ENCODE peak calls at places on chromosomes 4 and X, in ten cellular contexts. X is Caco-2; U is transverse colon; Z is hepatocyte; J is psoas muscle; G is effector memory CD4-positive, alpha-beta T cell; P is SK-N-SH; I is neural progenitor cell; O is body of pancreas; B is heart left ventricle. V is an unnamed sample. For H3K4me1 and H3K9me3, the result is how much of the 10 kb centered on the place peaks cover.

GRCh38 chr4:57071340-57071739 is 38.8 kb downstream of the IGFBP7 start:
- DNase-seq in J (peak), O (peak), Z (no peak), U (no peak), I (no peak), G (no peak), B (no peak), P (no peak), X (no peak), V (no peak)

GRCh38 chr4:119314356-119314755 is 7.6 kb downstream of the FABP2 start:
- DNase-seq in G (no peak), B (no peak), Z (peak), I (peak), P (no peak), O (no peak), U (peak), J (no peak), X (peak), V (peak)

GRCh38 chr4:744212-744841 is 38.7 kb downstream of the PCGF3 start:
- DNase-seq in B (no peak), Z (no peak), U (no peak), O (no peak), I (no peak), J (peak), G (no peak), X (no peak), P (no peak), V (no peak)

GRCh38 chr4:113452868-113453620 is 308.5 kb downstream of the CAMK2D start:
- DNase-seq in B (no peak), O (no peak), Z (no peak), P (no peak), I (peak), G (no peak), U (no peak), X (no peak), J (no peak), V (peak)

GRCh38 chr4:105626846-105627245 is 74.4 kb downstream of the ARHGEF38 start:
- DNase-seq in U (no peak), G (no peak), I (no peak), J (no peak), Z (no peak), P (no peak), B (no peak), O (no peak), X (no peak), V (no peak)

GRCh38 chr4:7103599-7104365 is 35.9 kb upstream of the GRPEL1 start:
- DNase-seq in I (peak), O (peak), J (peak), U (peak), G (no peak), B (peak), P (peak), Z (peak), X (peak), V (peak)

GRCh38 chrX:24025741-24026402 is 1.1 kb downstream of the KLHL15 start:
- DNase-seq in P (no peak), U (no peak), O (peak), B (no peak), J (no peak), G (no peak), X (no peak), Z (peak), I (no peak), V (no peak)

GRCh38 chrX:39728025-39728424 is 369.7 kb downstream of the BCOR start:
- DNase-seq in B (peak), P (peak), Z (peak), X (no peak), G (no peak), O (no peak), U (no peak), J (no peak), I (no peak), V (no peak)

GRCh38 chrX:10190367-10190766 is 33.6 kb downstream of the CLCN4 start:
- DNase-seq in J (no peak), U (peak), O (peak), X (peak), P (peak), Z (peak), G (no peak), I (peak), B (no peak), V (peak)

GRCh38 chr4:80029364-80029763 is 43.7 kb downstream of the ANTXR2 start:
- DNase-seq in J (no peak), G (no peak), X (no peak), I (no peak), Z (no peak), O (no peak), B (no peak), P (no peak), U (no peak), V (no peak)

GRCh38 chr4:41213563-41214157 is 682 bp downstream of the APBB2 start:
- DNase-seq in G (no peak), P (no peak), I (no peak), Z (peak), U (peak), J (peak), B (no peak), O (no peak), X (peak), V (peak)

GRCh38 chrX:43655151-43655676 is 885 bp upstream of the MAOA start:
- DNase-seq in I (peak), J (peak), Z (peak), B (peak), U (peak), G (no peak), X (peak), O (peak), P (peak), V (peak)

GRCh38 chrX:131783555-131784338 is 239.4 kb upstream of the STK26 start:
- DNase-seq in J (peak), X (peak), G (no peak), I (no peak), U (peak), Z (no peak), O (peak), P (no peak), B (peak), V (no peak)

GRCh38 chrX:14032383-14032782 is 2.7 kb upstream of the GEMIN8 start:
- DNase-seq in P (peak), O (peak), X (peak), I (peak), J (no peak), B (no peak), U (peak), Z (peak), G (peak), V (peak)

GRCh38 chr4:74531952-74532794 is 87.2 kb downstream of the AREG start:
- DNase-seq in J (no peak), B (no peak), U (no peak), P (peak), Z (peak), G (no peak), O (no peak), X (peak), I (peak), V (peak)

GRCh38 chr4:145507636-145508035 is 26.0 kb downstream of the SMAD1 start:
- DNase-seq in U (no peak), P (no peak), I (no peak), J (no peak), X (no peak), G (no peak), B (no peak), Z (no peak), O (no peak), V (no peak)

GRCh38 chrX:41887691-41888090 is 35.7 kb downstream of the CASK start:
- DNase-seq in P (no peak), U (no peak), G (no peak), O (no peak), I (no peak), Z (no peak), X (no peak), B (no peak), J (no peak), V (no peak)

GRCh38 chrX:140141444-140142029 is 176.2 kb upstream of the CXorf66 start:
- DNase-seq in X (peak), O (peak), J (no peak), G (no peak), I (peak), Z (peak), P (peak), U (peak), B (no peak), V (peak)

GRCh38 chr4:165326831-165327210 is 648 bp upstream of the MSMO1 start:
- DNase-seq in B (no peak), J (no peak), Z (peak), U (peak), P (peak), X (peak), G (no peak), I (peak), O (peak), V (no peak)

GRCh38 chr4:38382492-38382891 is 281.5 kb upstream of the KLF3 start:
- DNase-seq in B (no peak), U (no peak), Z (no peak), J (no peak), P (peak), X (no peak), O (no peak), I (no peak), G (no peak), V (no peak)
- H3K4me1 ChIP-seq in B (under half), U (under half), Z (under half), J (under half), P (under half), X (under half), O (under half), I (under half), G (under half), V (under half)

DNA sequence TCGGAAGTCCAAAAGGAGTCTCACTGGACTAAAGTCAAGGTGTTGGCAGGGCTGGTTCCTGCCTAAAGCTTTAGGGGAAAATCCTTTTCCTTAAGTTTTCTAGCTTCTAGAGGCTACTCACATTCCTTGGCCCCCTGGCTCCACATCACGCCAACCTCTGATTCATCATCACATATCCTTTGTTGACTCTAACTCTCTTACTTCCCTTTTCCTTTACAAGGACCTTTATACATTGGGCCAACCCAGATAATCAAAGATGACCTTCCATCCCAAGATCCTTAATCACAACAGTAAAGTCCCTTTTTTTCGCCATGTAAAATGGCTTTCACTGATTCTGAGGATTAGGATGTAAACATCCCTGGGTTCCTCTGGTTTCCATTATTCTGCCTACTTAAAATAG is 146.4 kb upstream of the DCAF8L1 start:
- DNase-seq in I (no peak), B (no peak), X (no peak), J (no peak), Z (no peak), O (no peak), P (no peak), U (no peak), G (no peak), V (no peak)
- H3K9me3 ChIP-seq in I (under half), B (under half), X (under half), J (under half), Z (under half), O (under half), P (under half), U (under half), G (under half), V (under half)

GRCh38 chr4:108512615-108513505 is 107.5 kb upstream of the RPL34 start:
- DNase-seq in I (peak), Z (peak), P (peak), X (peak), J (no peak), O (peak), G (no peak), B (peak), U (no peak), V (peak)
- H3K4me3 ChIP-seq in I (no peak), Z (no peak), P (no peak), X (no peak), J (no peak), O (no peak), G (no peak), B (no peak), U (no peak), V (no peak)

GRCh38 chr4:184281231-184282139 is 63.8 kb upstream of the ENPP6 start:
- DNase-seq in O (no peak), B (no peak), U (peak), J (no peak), I (no peak), X (no peak), G (no peak), Z (no peak), P (no peak), V (no peak)
- H3K4me1 ChIP-seq in O (under half), B (under half), U (under half), J (under half), I (under half), X (under half), G (under half), Z (under half), P (under half), V (under half)

DNA sequence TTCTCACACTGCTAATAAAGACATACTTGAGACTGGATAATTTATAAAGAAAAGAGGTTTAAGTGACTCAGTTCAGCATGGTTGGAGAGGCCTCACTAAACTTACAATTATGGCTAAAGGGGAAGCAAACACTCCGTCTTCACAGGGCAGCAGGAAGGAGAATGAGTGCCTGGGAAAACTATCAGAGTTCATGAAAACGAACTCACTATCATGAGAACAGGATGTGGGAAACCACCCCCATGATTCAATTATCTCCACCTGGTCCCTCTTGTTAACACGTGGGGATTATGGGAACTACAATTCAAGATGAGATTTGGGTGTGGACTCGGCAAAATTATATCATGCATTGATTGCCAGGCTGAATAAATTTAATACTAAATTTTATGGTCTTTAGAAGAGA is 592.7 kb downstream of the GRXCR1 start:
- DNase-seq in Z (no peak), I (no peak), B (no peak), G (no peak), P (no peak), U (no peak), J (no peak), O (no peak), X (no peak), V (no peak)
- H3K9me3 ChIP-seq in Z (under half), I (under half), B (under half), G (under half), P (under half), U (under half), J (under half), O (under half), X (under half), V (under half)

DNA sequence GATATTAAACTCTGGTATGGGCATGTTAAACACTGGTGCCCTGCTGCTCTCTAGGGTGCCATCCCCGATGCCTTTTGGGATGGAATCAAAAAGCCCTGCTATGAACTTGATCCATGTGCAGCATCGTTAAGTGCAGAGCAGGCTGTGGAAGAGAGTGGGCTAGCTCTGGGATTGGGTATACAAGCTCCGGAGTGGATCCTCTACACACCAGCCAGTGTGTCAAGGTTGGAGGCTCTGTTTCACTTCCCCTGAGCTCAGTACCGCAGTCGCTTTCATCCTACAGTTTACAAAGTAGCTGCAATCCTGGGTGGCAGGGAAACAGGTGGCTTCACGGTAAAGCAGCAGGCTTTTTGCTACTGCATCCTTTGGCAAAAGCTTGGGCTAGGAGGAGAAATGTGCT is 108.2 kb upstream of the SLC4A4 start:
- DNase-seq in I (no peak), P (no peak), B (no peak), X (no peak), G (no peak), Z (no peak), U (no peak), O (no peak), J (no peak), V (no peak)
- H3K4me3 ChIP-seq in I (no peak), P (no peak), B (no peak), X (no peak), G (no peak), Z (no peak), U (no peak), O (no peak), J (peak), V (no peak)

GRCh38 chr4:38311495-38311894 is 351.3 kb downstream of the PTTG2 start:
- DNase-seq in B (no peak), G (no peak), U (no peak), P (no peak), X (no peak), I (no peak), J (no peak), Z (no peak), O (no peak), V (no peak)

GRCh38 chr4:38306482-38307071 is 346.4 kb downstream of the PTTG2 start:
- DNase-seq in I (no peak), X (no peak), Z (no peak), G (no peak), U (no peak), J (no peak), B (no peak), O (no peak), P (no peak), V (no peak)

GRCh38 chr4:38310446-38311043 is 350.3 kb downstream of the PTTG2 start:
- DNase-seq in I (no peak), G (peak), B (no peak), J (no peak), O (no peak), X (no peak), U (peak), Z (no peak), P (no peak), V (no peak)

GRCh38 chr4:38309471-38309870 is 349.3 kb downstream of the PTTG2 start:
- DNase-seq in O (no peak), Z (no peak), U (no peak), P (no peak), B (no peak), G (no peak), J (no peak), I (no peak), X (no peak), V (no peak)

DNA sequence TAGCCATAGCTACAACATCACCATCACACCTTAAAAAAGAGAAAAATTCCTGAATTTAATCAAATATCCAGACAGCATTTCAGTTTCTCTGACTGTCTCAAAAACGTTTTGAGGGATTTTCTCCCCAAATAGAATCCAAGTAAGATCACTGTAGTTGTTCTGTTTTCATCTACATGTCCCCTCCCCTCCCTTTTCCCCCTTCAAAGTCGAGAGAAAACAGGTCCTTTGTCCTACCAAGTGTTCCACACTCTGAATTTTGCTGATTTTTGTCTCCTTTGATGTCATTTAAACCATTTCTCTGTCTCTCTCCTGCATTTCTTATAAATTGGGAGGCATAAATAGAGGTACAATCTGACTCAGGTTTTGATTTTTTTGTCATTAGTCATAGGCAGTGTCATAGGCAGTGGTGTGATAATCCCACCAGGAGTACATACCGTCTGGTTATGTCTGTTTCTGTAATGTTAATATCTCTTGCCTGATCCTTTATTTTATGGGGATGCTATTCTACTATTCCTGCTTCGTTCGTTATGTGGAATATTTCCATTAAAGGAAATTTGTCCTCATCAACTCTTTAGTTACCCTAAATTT is 348.6 kb downstream of the PTTG2 start:
- DNase-seq in B (no peak), O (no peak), G (no peak), J (no peak), Z (no peak), I (no peak), X (no peak), P (no peak), U (no peak), V (no peak)
- H3K4me1 ChIP-seq in B (under half), O (under half), G (under half), J (under half), Z (under half), I (under half), X (under half), P (under half), U (under half), V (under half)

DNA sequence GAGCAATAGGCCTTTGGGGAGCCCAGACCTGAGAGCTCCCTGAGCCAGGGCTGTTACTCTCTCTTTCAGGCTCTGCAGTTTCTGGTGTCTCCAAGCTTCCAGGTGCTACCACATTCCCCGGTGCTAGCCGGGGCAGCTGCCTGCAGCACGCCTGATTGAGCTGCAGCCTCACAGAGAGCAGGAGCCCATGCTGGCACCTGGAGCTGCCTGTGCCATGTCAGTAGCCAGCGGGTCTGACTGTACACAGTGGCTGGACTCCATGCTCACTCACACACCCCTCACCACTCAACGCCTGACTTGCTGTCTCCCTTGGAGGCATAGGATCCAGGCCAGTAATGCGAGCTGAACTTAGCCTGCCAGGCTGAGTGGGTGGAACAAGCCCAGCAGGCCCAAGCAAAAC is 800.4 kb upstream of the AGA start:
- DNase-seq in B (peak), P (no peak), J (no peak), X (no peak), O (no peak), Z (no peak), I (no peak), G (no peak), U (no peak), V (no peak)
- H3K9me3 ChIP-seq in B (under half), P (under half), J (under half), X (under half), O (under half), Z (under half), I (under half), G (under half), U (under half), V (under half)